ENCODE peak calls at places on chromosomes 7 and 10, in five cellular contexts. E is fibroblast of the aortic adventitia, O is esophagus squamous epithelium, I is coronary artery, Y is cardiac fibroblast. C is an unnamed sample.

GRCh38 chr10:133160813-133161471 is 923 bp downstream of the KNDC1 start:
- DNase-seq in I (no peak), E (no peak), O (no peak), Y (no peak), C (no peak)

GRCh38 chr7:70791341-70791740 is 340.6 kb upstream of the GALNT17 start:
- DNase-seq in E (no peak), Y (no peak), O (no peak), I (no peak), C (no peak)

GRCh38 chr10:11683529-11684320 is 58.5 kb upstream of the ECHDC3 start:
- DNase-seq in O (no peak), E (no peak), I (no peak), Y (no peak), C (peak; percentile 27)

GRCh38 chr10:93028881-93029280 is 31.7 kb upstream of the CYP26C1 start:
- DNase-seq in I (no peak), Y (peak; percentile 70), E (peak; percentile 60), O (no peak), C (no peak)

GRCh38 chr7:102042016-102042656 is 224.7 kb downstream of the CUX1 start:
- DNase-seq in E (peak; percentile 74), I (no peak), O (no peak), Y (peak; percentile 79), C (no peak)

GRCh38 chr7:114048386-114049235 is 129.8 kb upstream of the PPP1R3A start:
- DNase-seq in E (peak; percentile 38), O (no peak), Y (peak; percentile 1), I (no peak), C (no peak)

GRCh38 chr10:73263948-73264347 is 11.5 kb upstream of the MRPS16 start:
- DNase-seq in E (peak; percentile 50), O (no peak), Y (peak; percentile 57), I (no peak), C (no peak)

GRCh38 chr7:68511281-68511680 is 1087.0 kb upstream of the AUTS2 start:
- DNase-seq in O (no peak), I (no peak), Y (no peak), E (no peak), C (no peak)

GRCh38 chr10:127041561-127041960 is 136.3 kb downstream of the DOCK1 start:
- DNase-seq in E (peak; percentile 93), I (no peak), O (no peak), Y (peak; percentile 89), C (no peak)

GRCh38 chr7:126605553-126605952 is 647.2 kb downstream of the GRM8 start:
- DNase-seq in E (no peak), Y (no peak), O (no peak), I (no peak), C (no peak)

GRCh38 chr7:158138329-158138597 is 449.4 kb downstream of the PTPRN2 start:
- DNase-seq in Y (no peak), O (no peak), E (no peak), I (no peak), C (no peak)

GRCh38 chr10:36021096-36021495 is 379.0 kb upstream of the FZD8 start:
- DNase-seq in I (no peak), O (no peak), E (peak; percentile 20), Y (no peak), C (no peak)

GRCh38 chr10:3398825-3399646 is 226.5 kb upstream of the PITRM1 start:
- DNase-seq in E (no peak), I (no peak), O (no peak), Y (peak; percentile 18), C (no peak)

GRCh38 chr10:75922435-75922834 is 491.0 kb downstream of the LRMDA start:
- DNase-seq in Y (peak; percentile 8), I (no peak), O (no peak), E (peak; percentile 22), C (no peak)

GRCh38 chr7:116403265-116403664 is 96.3 kb upstream of the CAV2 start:
- DNase-seq in E (peak; percentile 72), I (no peak), O (no peak), Y (peak; percentile 38), C (no peak)

GRCh38 chr7:67452516-67453026 is 455.9 kb downstream of the TYW1 start:
- DNase-seq in E (no peak), O (no peak), Y (no peak), I (no peak), C (no peak)

GRCh38 chr10:18104223-18104872 is 35.9 kb upstream of the CACNB2 start:
- DNase-seq in I (no peak), E (peak; percentile 64), Y (peak; percentile 64), O (no peak), C (peak; percentile 7)

GRCh38 chr7:128321044-128321422 is 22.7 kb downstream of the RBM28 start:
- DNase-seq in Y (no peak), I (no peak), E (no peak), O (no peak), C (no peak)

GRCh38 chr10:70894416-70894815 is 6.1 kb upstream of the PCBD1 start:
- DNase-seq in I (no peak), Y (no peak), O (no peak), E (no peak), C (no peak)

GRCh38 chr7:98234429-98235147 is 17.4 kb downstream of the TECPR1 start:
- DNase-seq in E (peak; percentile 8), I (no peak), Y (peak; percentile 25), O (no peak), C (no peak)

GRCh38 chr7:39384386-39384785 is 181.8 kb upstream of the YAE1 start:
- DNase-seq in Y (no peak), E (no peak), I (no peak), O (no peak), C (no peak)

GRCh38 chr7:39392151-39392550 is 174.1 kb upstream of the YAE1 start:
- DNase-seq in O (no peak), I (no peak), E (no peak), Y (no peak), C (no peak)

DNA sequence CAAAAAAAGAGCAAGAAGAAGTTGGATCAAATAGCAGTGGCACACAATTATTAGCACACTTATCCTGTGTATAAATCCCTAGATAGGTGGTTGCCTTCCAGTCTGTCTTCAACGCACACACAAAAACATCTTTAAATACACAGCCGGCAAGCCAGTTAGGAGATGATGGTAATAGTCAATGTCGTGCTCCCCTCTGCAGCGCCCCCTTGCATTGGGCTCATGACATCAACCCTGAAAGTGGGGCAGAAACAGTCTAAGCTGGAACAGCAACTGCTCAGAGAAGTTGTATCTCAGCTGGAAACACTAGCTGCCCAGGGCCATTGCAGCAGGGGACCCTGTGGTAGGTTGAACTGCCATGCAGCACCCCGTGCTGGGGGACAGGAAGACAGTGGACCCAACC is 179.5 kb upstream of the YAE1 start:
- DNase-seq in E (no peak), I (no peak), Y (no peak), O (no peak), C (no peak)
- TF ChIP-seq CTCF in E (no peak), I (no peak), Y (no peak), O (no peak), C (no peak)

GRCh38 chr7:11330208-11330607 is 356.5 kb downstream of the PHF14 start:
- DNase-seq in E (no peak), Y (no peak), O (no peak), I (no peak), C (no peak)

GRCh38 chr7:11332865-11333228 is 359.2 kb downstream of the PHF14 start:
- DNase-seq in O (no peak), I (no peak), Y (no peak), E (no peak), C (no peak)

GRCh38 chr7:11331128-11332102 is 357.7 kb downstream of the PHF14 start:
- DNase-seq in I (no peak), E (no peak), Y (no peak), O (no peak), C (no peak)

GRCh38 chr7:11330717-11331116 is 357.0 kb downstream of the PHF14 start:
- DNase-seq in E (no peak), O (no peak), Y (no peak), I (no peak), C (no peak)

GRCh38 chr7:11332186-11332864 is 358.7 kb downstream of the PHF14 start:
- DNase-seq in E (no peak), I (no peak), Y (no peak), O (no peak), C (no peak)
- H3K4me3 ChIP-seq in E (no peak overlapping the region), I (no peak overlapping the region), Y (no peak overlapping the region), O (no peak overlapping the region), C (no peak overlapping the region)

GRCh38 chr7:56033671-56034432 is 17.4 kb downstream of the PSPH start:
- DNase-seq in Y (peak; percentile 78), E (peak; percentile 82), I (peak; percentile 73), O (no peak), C (peak; percentile 72)
- TF ChIP-seq CTCF in Y (peak; percentile 56), E (peak; percentile 57), I (no peak), O (peak; percentile 14), C (no peak)

GRCh38 chr10:78763651-78764395 is 304.9 kb upstream of the ZMIZ1 start:
- DNase-seq in I (no peak), O (no peak), E (no peak), Y (no peak), C (no peak)

GRCh38 chr10:78768041-78768569 is 300.7 kb upstream of the ZMIZ1 start:
- DNase-seq in Y (no peak), E (no peak), I (no peak), O (no peak), C (no peak)

GRCh38 chr10:78764846-78765430 is 303.8 kb upstream of the ZMIZ1 start:
- DNase-seq in E (no peak), O (no peak), Y (no peak), I (no peak), C (no peak)

GRCh38 chr10:78764436-78764835 is 304.3 kb upstream of the ZMIZ1 start:
- DNase-seq in O (no peak), E (no peak), Y (no peak), I (no peak), C (no peak)

GRCh38 chr10:78765726-78766335 is 302.9 kb upstream of the ZMIZ1 start:
- DNase-seq in O (no peak), Y (no peak), E (no peak), I (no peak), C (no peak)
- H3K4me3 ChIP-seq in O (no peak overlapping the region), Y (no peak overlapping the region), E (no peak overlapping the region), I (no peak overlapping the region), C (no peak overlapping the region)